ENCODE peak calls at places on chromosome 11, in eight cellular contexts. W, R, H, F, V, Q, A and I are unnamed samples.

GRCh38 chr11:3341298-3341697 is 37.6 kb downstream of the ZNF195 start:
- DNase-seq in R (peak), Q (no peak), A (no peak), H (peak), V (no peak), F (peak), W (no peak), I (peak)

GRCh38 chr11:33987975-33988580 is 63.5 kb upstream of the CAPRIN1 start:
- DNase-seq in W (peak), A (peak), F (peak), R (peak), Q (no peak), V (peak), H (peak), I (peak)

GRCh38 chr11:68750197-68750987 is 928 bp downstream of the TESMIN start:
- DNase-seq in A (no peak), Q (no peak), H (peak), F (no peak), W (no peak), V (peak), R (peak), I (no peak)

GRCh38 chr11:94193288-94193687 is 64.6 kb downstream of the PANX1 start:
- DNase-seq in Q (no peak), A (no peak), V (no peak), W (no peak), R (no peak), F (no peak), H (no peak), I (no peak)

GRCh38 chr11:772429-773390 is 4.6 kb downstream of the GATD1 start:
- DNase-seq in R (no peak), V (no peak), A (no peak), H (no peak), W (peak), Q (no peak), F (no peak), I (no peak)

GRCh38 chr11:92750794-92751193 is 218.7 kb upstream of the MTNR1B start:
- DNase-seq in W (no peak), H (no peak), Q (no peak), A (no peak), R (no peak), V (no peak), F (no peak), I (no peak)

GRCh38 chr11:48170840-48171233 is 45.8 kb upstream of the OR4B1 start:
- DNase-seq in Q (no peak), R (no peak), V (no peak), H (no peak), W (no peak), F (no peak), A (no peak), I (no peak)

GRCh38 chr11:35811783-35812182 is 132.1 kb upstream of the LDLRAD3 start:
- DNase-seq in A (no peak), H (no peak), R (no peak), V (no peak), Q (no peak), W (no peak), F (no peak), I (no peak)

GRCh38 chr11:2799881-2800654 is 85.5 kb downstream of the CDKN1C start:
- DNase-seq in V (peak), R (peak), H (peak), W (peak), F (peak), A (no peak), Q (no peak), I (no peak)

GRCh38 chr11:117816846-117817212 is 7.7 kb downstream of the FXYD2 start:
- DNase-seq in F (no peak), A (no peak), H (no peak), W (no peak), R (no peak), Q (no peak), V (no peak), I (no peak)

GRCh38 chr11:18802381-18803257 is 11.0 kb upstream of the PTPN5 start:
- DNase-seq in F (peak), H (peak), V (no peak), R (peak), Q (peak), W (no peak), A (no peak), I (no peak)

GRCh38 chr11:43359432-43359818 is 705 bp downstream of the TTC17 start:
- DNase-seq in A (peak), Q (peak), W (no peak), F (no peak), R (no peak), V (no peak), H (peak), I (peak)

GRCh38 chr11:34929794-34930763 is 13.7 kb downstream of the PDHX start:
- DNase-seq in H (peak), A (no peak), R (no peak), V (no peak), F (peak), Q (no peak), W (no peak), I (no peak)

GRCh38 chr11:62108971-62109391 is 14.8 kb upstream of the INCENP start:
- DNase-seq in Q (no peak), R (no peak), F (no peak), A (no peak), W (no peak), V (no peak), H (no peak), I (no peak)

GRCh38 chr11:57406337-57406904 is 16.0 kb upstream of the PRG2 start:
- DNase-seq in V (no peak), W (no peak), R (no peak), A (no peak), F (no peak), H (no peak), Q (peak), I (no peak)

GRCh38 chr11:71507102-71507501 is 20.0 kb upstream of the KRTAP5-7 start:
- DNase-seq in W (no peak), Q (no peak), F (no peak), A (no peak), V (no peak), H (no peak), R (no peak), I (no peak)

GRCh38 chr11:70854891-70855556 is 397.4 kb downstream of the SHANK2 start:
- DNase-seq in R (no peak), Q (no peak), V (no peak), W (no peak), F (no peak), H (no peak), A (no peak), I (no peak)

GRCh38 chr11:87372068-87372467 is 334.3 kb downstream of the TMEM135 start:
- DNase-seq in A (no peak), R (no peak), W (no peak), F (no peak), Q (no peak), H (no peak), V (no peak), I (no peak)

GRCh38 chr11:130772266-130773227 is 143.7 kb downstream of the SNX19 start:
- DNase-seq in F (peak), V (no peak), W (no peak), A (no peak), Q (no peak), H (peak), R (no peak), I (no peak)

GRCh38 chr11:94849836-94850235 is 81.7 kb downstream of the AMOTL1 start:
- DNase-seq in W (no peak), H (no peak), R (no peak), A (no peak), F (no peak), V (no peak), Q (no peak), I (no peak)

GRCh38 chr11:133343951-133344350 is 188.3 kb downstream of the OPCML start:
- DNase-seq in Q (no peak), A (no peak), F (no peak), W (no peak), V (no peak), R (no peak), H (no peak), I (no peak)

GRCh38 chr11:122748968-122749687 is 89.2 kb upstream of the CRTAM start:
- DNase-seq in H (peak), A (peak), W (peak), Q (peak), F (no peak), V (no peak), R (no peak), I (peak)

GRCh38 chr11:47099213-47099917 is 77.3 kb downstream of the ARFGAP2 start:
- DNase-seq in Q (no peak), R (no peak), F (peak), A (no peak), H (no peak), W (no peak), V (no peak), I (no peak)

GRCh38 chr11:110886241-110886640 is 174.0 kb upstream of the ARHGAP20 start:
- DNase-seq in A (no peak), H (no peak), Q (no peak), R (no peak), W (no peak), V (no peak), F (no peak), I (no peak)
- TF ChIP-seq POLR2AphosphoS5 in A (no peak), H (no peak), Q (no peak), R (no peak), W (no peak), V (no peak), F (no peak), I (no peak)

DNA sequence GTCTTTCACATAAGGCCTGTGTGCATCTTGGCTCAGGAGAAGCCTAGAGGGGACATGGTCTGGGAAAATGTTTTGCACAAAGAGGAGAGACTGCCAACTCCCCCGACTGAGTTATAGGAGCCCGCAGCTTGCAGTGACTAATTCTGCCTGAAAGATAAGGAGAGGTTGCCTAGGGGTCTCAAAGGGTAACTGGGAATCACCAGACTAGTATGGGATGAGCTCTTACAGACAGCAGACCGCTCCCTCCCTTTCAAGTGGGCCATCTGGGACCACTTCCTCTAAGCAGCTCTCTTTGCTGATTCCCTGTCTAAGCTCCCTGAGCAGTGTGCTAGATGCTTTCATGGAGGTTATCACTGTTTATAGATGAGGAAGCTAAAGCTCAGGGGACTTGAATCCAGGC is 105.1 kb downstream of the TENM4 start:
- DNase-seq in H (no peak), R (no peak), Q (no peak), F (no peak), W (no peak), A (no peak), V (no peak), I (no peak)
- TF ChIP-seq POLR2A in H (no peak), R (no peak), Q (no peak), F (no peak), W (no peak), A (no peak), V (no peak), I (no peak)

GRCh38 chr11:37072538-37072937 is 474.5 kb upstream of the RAG2 start:
- DNase-seq in F (no peak), V (no peak), A (no peak), W (no peak), Q (no peak), H (no peak), R (no peak), I (no peak)
- TF ChIP-seq POLR2AphosphoS5 in F (no peak), V (no peak), A (no peak), W (peak), Q (no peak), H (no peak), R (no peak), I (no peak)

DNA sequence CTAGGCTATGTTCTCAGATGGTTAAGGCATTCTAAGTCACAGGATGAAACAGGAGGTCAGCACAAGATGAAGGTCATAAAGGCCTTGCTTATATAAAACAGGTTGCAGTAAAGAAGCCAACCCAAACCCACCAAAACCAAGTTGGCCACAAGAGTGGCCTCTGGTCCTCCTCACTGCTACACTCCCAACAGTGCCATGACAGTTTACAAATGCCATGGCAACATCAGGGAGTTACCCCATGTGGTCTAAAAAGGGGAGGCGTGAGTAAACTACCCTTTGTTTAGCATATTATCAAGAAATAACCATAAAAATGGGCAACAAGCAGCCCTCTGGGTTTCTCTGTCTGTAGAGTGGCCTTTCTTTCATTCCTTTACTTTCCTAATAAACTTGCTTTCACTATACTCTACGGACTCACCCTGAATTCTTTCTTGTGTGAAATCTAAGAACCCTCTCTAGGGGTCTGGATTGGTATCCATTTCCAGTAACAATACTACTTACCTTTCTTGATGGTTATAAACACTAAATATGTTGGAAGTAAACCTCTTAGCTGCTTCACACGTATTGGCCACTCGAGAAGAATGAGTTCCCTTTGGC is 1237.9 kb downstream of the FAM181B start:
- DNase-seq in Q (no peak), H (no peak), R (no peak), W (no peak), V (no peak), F (no peak), A (no peak), I (no peak)
- TF ChIP-seq POLR2A in Q (no peak), H (no peak), R (no peak), W (no peak), V (no peak), F (no peak), A (no peak), I (no peak)

GRCh38 chr11:65424200-65425104 is 1.9 kb downstream of the NEAT1 start:
- DNase-seq in W (peak), H (peak), F (peak), Q (no peak), A (no peak), V (peak), R (peak), I (no peak)
- TF ChIP-seq POLR2AphosphoS5 in W (peak), H (peak), F (peak), Q (peak), A (peak), V (peak), R (peak), I (peak)

GRCh38 chr11:58573451-58574104 is 2.1 kb downstream of the LPXN start:
- DNase-seq in H (no peak), W (peak), F (no peak), A (no peak), Q (no peak), R (peak), V (no peak), I (no peak)
- TF ChIP-seq POLR2A in H (no peak), W (no peak), F (no peak), A (peak), Q (peak), R (no peak), V (peak), I (peak)